ENCODE peak calls at places on chromosomes 7 and 10, in four cellular contexts. C is mesendoderm, E is mesenchymal stem cell, W is IMR-90. K is an unnamed sample.

GRCh38 chr7:48111596-48111995 is 22.5 kb downstream of the UPP1 start:
- DNase-seq in C (no peak), E (no peak), W (no peak), K (no peak)

GRCh38 chr10:113496124-113496523 is 56.7 kb upstream of the HABP2 start:
- DNase-seq in C (no peak), E (no peak), W (no peak), K (no peak)

GRCh38 chr10:43340101-43340500 is 31.3 kb upstream of the FXYD4 start:
- DNase-seq in C (no peak), E (no peak), W (no peak), K (no peak)

GRCh38 chr10:63521389-63522128 is at the start of gene REEP3:
- DNase-seq in C (peak; percentile 90), E (peak; percentile 80), W (peak; percentile 75), K (peak; percentile 79)

GRCh38 chr10:5373321-5373720 is 8.6 kb downstream of the UCN3 start:
- DNase-seq in C (no peak), E (no peak), W (no peak), K (no peak)

GRCh38 chr7:99102809-99103690 is 40.9 kb downstream of the SMURF1 start:
- DNase-seq in C (no peak), E (peak; percentile 59), W (peak; percentile 92), K (no peak)

GRCh38 chr7:22578048-22578770 is 78.2 kb upstream of the STEAP1B start:
- DNase-seq in C (no peak), E (peak; percentile 82), W (peak; percentile 85), K (no peak)

GRCh38 chr7:121269798-121270197 is 59.0 kb upstream of the WNT16 start:
- DNase-seq in C (no peak), E (no peak), W (no peak), K (no peak)

GRCh38 chr10:74825033-74825370 is 1.4 kb upstream of the KAT6B start:
- DNase-seq in C (no peak), E (peak; percentile 26), W (no peak), K (peak; percentile 41)

GRCh38 chr7:1377111-1377909 is 82.0 kb downstream of the MICALL2 start:
- DNase-seq in C (no peak), E (no peak), W (no peak), K (no peak)

GRCh38 chr7:101857358-101857794 is 40.0 kb downstream of the CUX1 start:
- DNase-seq in C (no peak), E (no peak), W (no peak), K (no peak)

GRCh38 chr7:124764071-124764846 is 1.3 kb downstream of the GPR37 start:
- DNase-seq in C (no peak), E (peak; percentile 54), W (peak; percentile 6), K (peak; percentile 5)

GRCh38 chr7:158027646-158028045 is 560.0 kb downstream of the PTPRN2 start:
- DNase-seq in C (no peak), E (no peak), W (no peak), K (no peak)

GRCh38 chr7:134874407-134874806 is 95.0 kb downstream of the CALD1 start:
- DNase-seq in C (no peak), E (no peak), W (no peak), K (no peak)

GRCh38 chr10:80441831-80442230 is 12.3 kb upstream of the TSPAN14 start:
- DNase-seq in C (no peak), E (no peak), W (no peak), K (no peak)

DNA sequence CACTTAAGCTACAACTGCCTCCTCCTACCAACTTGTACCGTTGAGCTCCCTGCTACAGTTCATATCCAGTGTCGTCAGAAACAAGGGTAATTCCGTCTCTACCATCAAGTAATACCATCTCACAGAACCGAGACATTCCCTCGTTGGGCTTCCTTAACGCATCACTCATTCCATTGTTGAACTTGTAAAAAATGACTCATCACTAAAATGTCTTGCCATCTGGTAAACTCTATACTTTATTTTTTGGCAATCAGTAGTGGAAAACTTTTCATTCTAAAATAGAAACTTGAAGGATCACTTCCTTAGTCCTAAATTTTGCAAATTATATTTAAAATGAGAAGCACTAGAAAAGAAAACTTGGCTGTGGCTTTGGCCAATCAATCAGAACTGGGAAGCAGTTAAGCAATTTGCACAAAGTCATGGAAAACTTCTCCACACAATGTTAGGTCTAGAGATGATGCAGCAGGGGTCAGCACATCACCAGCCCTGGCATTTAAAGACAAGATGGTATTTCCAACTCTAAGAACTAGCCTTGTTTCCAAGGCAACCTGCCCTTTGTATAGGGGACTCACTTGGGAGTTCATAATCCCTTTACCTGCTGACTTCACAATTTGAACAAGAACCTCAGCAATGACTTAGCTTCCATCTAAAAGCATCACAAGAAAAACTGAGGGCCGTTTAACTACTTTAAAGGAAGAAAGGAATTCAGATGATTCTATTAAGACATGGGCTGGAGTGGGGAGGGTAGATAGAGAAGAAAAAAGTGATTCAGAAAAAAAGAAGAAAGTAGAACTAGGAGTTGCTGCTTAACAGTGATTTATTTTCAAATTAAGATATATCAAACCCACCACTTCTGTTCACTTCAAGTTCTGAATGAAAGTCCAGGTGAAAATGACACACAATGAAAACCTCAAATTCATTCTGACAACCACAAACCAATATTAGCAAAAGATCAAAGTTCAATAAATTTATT is 288.1 kb downstream of the PARD3 start:
- DNase-seq in C (peak; percentile 99), E (peak; percentile 98), W (peak; percentile 98), K (peak; percentile 70)
- H3K9ac ChIP-seq in C (peak overlapping the region; percentile 11), E (peak overlapping the region; percentile 78), W (peak overlapping the region; percentile 21), K (no peak overlapping the region)

GRCh38 chr10:50242777-50243176 is 8.5 kb downstream of the ASAH2 start:
- DNase-seq in C (no peak), E (no peak), W (no peak), K (no peak)
- H2BK15ac ChIP-seq in C (no peak overlapping the region), E (no peak overlapping the region), W (no peak overlapping the region), K (no peak overlapping the region)

GRCh38 chr10:96122824-96123223 is 7.3 kb upstream of the ZNF518A start:
- DNase-seq in C (no peak), E (no peak), W (no peak), K (no peak)

GRCh38 chr10:96124230-96125141 is 5.6 kb upstream of the ZNF518A start:
- DNase-seq in C (peak; percentile 88), E (peak; percentile 81), W (peak; percentile 36), K (peak; percentile 27)

DNA sequence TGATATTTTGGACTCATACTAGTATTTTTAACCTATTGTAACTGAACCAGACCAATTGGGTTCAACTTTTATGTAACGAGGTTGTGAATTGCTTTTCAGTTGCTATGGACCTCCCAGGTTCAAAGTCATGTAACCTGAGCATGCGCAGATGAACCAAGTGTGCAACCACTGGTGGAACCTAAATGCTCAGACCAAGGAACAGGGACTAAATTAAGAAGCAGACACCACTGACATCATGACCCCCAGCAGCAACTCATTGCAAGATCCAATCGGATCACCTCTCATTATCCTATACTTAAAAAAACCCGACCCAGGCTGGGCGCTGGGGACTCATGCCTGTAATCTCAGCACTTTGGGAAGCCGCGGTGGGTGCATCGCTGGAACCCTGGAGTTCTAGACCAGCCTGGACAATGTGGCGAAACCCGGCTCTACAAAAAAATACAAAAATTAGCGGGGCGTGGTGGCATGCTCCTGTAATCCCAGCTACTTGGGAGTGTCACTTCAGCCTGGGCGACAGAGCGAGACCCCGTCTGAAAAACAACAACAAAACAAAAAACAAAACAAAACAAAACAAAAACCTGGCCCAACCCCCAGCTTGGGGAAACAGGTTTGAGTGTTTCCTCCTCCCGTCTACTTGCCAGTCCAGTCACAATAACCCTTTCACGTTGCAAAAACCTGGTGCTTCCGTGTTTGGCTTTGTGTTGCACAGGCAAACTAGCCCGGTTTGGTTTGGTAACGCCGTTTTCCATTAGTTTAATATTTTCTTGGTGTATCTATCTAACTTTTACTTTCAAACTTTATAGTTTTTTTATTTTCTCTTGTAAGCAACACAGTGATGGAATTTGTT is 11.3 kb upstream of the ZNF518A start:
- DNase-seq in C (no peak), E (no peak), W (no peak), K (no peak)
- H3K4me3 ChIP-seq in C (no peak overlapping the region), E (no peak overlapping the region), W (no peak overlapping the region), K (no peak overlapping the region)

GRCh38 chr10:90985301-90985700 is 64.4 kb upstream of the ANKRD1 start:
- DNase-seq in C (no peak), E (no peak), W (no peak), K (no peak)
- H3K9ac ChIP-seq in C (no peak overlapping the region), E (no peak overlapping the region), W (no peak overlapping the region), K (no peak overlapping the region)

GRCh38 chr7:151435103-151435916 is 4.6 kb downstream of the CRYGN start:
- DNase-seq in C (no peak), E (no peak), W (no peak), K (no peak)
- H2BK15ac ChIP-seq in C (no peak overlapping the region), E (no peak overlapping the region), W (no peak overlapping the region), K (peak overlapping the region; percentile 30)